ENCODE peak calls at places on chromosomes 13 and 19, in eight cellular contexts. B, Z, O, C, R, L, M and E are unnamed samples.
A peak's percentile ranks its signal among the peaks of the same experiment; 100 is the strongest.

GRCh38 chr13:42216422-42216735 is 55.6 kb upstream of the AKAP11 start:
- DNase-seq in O (no peak), Z (no peak), L (no peak), B (no peak), R (no peak), C (no peak), M (no peak), E (no peak)

GRCh38 chr13:59319276-59319675 is 844.5 kb downstream of the DIAPH3 start:
- DNase-seq in B (no peak), M (no peak), Z (no peak), R (no peak), L (no peak), C (no peak), O (no peak), E (no peak)

GRCh38 chr13:33328691-33329090 is 43.1 kb upstream of the STARD13 start:
- DNase-seq in R (no peak), O (no peak), L (no peak), B (no peak), M (no peak), C (no peak), Z (no peak), E (no peak)

GRCh38 chr19:31037311-31037710 is 311.9 kb downstream of the TSHZ3 start:
- DNase-seq in Z (no peak), M (no peak), C (no peak), R (no peak), O (no peak), L (no peak), B (no peak), E (no peak)

GRCh38 chr19:44258835-44259413 is 762 bp upstream of the ZNF233 start:
- DNase-seq in B (no peak), Z (no peak), O (no peak), L (no peak), M (no peak), R (no peak), C (no peak), E (no peak)

GRCh38 chr19:11446652-11447301 is 11.3 kb downstream of the PRKCSH start:
- DNase-seq in B (no peak), Z (peak; percentile 60), C (no peak), L (peak; percentile 40), R (peak; percentile 17), O (peak; percentile 68), M (peak; percentile 91), E (peak; percentile 56)

GRCh38 chr13:110944121-110944967 is 29.5 kb upstream of the ANKRD10 start:
- DNase-seq in O (peak; percentile 52), R (peak; percentile 69), L (peak; percentile 70), M (no peak), B (no peak), C (no peak), Z (peak; percentile 76), E (peak; percentile 79)

GRCh38 chr19:35712910-35713845 is 4.6 kb upstream of the KMT2B start:
- DNase-seq in R (no peak), C (no peak), Z (no peak), O (no peak), M (no peak), B (no peak), L (no peak), E (no peak)

GRCh38 chr19:48674216-48674809 is 1.5 kb upstream of the NTN5 start:
- DNase-seq in L (no peak), C (no peak), R (no peak), Z (no peak), O (peak; percentile 69), M (no peak), B (no peak), E (no peak)

GRCh38 chr13:112113851-112114250 is 46.9 kb downstream of the SOX1 start:
- DNase-seq in Z (no peak), C (no peak), R (no peak), B (no peak), M (no peak), L (no peak), O (no peak), E (no peak)

GRCh38 chr19:45766293-45766918 is 2.6 kb downstream of the SIX5 start:
- DNase-seq in L (peak; percentile 86), B (no peak), O (no peak), C (no peak), Z (no peak), R (no peak), M (no peak), E (no peak)

GRCh38 chr13:67515895-67516294 is 285.8 kb upstream of the PCDH9 start:
- DNase-seq in C (no peak), R (peak; percentile 0), L (no peak), M (no peak), B (no peak), Z (no peak), O (no peak), E (peak; percentile 77)

GRCh38 chr13:38024431-38024830 is 154.9 kb upstream of the TRPC4 start:
- DNase-seq in B (no peak), C (no peak), Z (peak; percentile 54), O (no peak), L (no peak), M (no peak), R (no peak), E (peak; percentile 53)

GRCh38 chr13:39859898-39860297 is 204.4 kb downstream of the COG6 start:
- DNase-seq in R (no peak), M (no peak), L (no peak), O (no peak), Z (no peak), B (no peak), C (no peak), E (no peak)

GRCh38 chr19:40923934-40924391 is 41.9 kb upstream of the CYP2A7 start:
- DNase-seq in L (peak; percentile 39), C (no peak), M (no peak), Z (no peak), O (no peak), B (no peak), R (no peak), E (no peak)

GRCh38 chr13:29573190-29573589 is 22.3 kb downstream of the SLC7A1 start:
- DNase-seq in B (no peak), O (no peak), C (no peak), M (peak; percentile 25), Z (peak; percentile 60), R (peak; percentile 55), L (peak; percentile 66), E (no peak)

GRCh38 chr13:24214528-24214927 is 54.0 kb downstream of the SPATA13 start:
- DNase-seq in C (no peak), M (no peak), L (no peak), Z (no peak), B (no peak), O (no peak), R (no peak), E (no peak)

GRCh38 chr19:34067861-34068271 is 104.4 kb upstream of the LSM14A start:
- DNase-seq in L (peak; percentile 21), O (no peak), B (no peak), C (no peak), Z (peak; percentile 53), M (no peak), R (no peak), E (no peak)

GRCh38 chr13:108734676-108735075 is 105.3 kb downstream of the MYO16 start:
- DNase-seq in L (no peak), O (peak; percentile 30), Z (no peak), R (no peak), C (no peak), M (no peak), B (no peak), E (no peak)

GRCh38 chr13:31611214-31611613 is 128.1 kb upstream of the RXFP2 start:
- DNase-seq in C (no peak), O (no peak), Z (no peak), M (no peak), L (no peak), R (no peak), B (no peak), E (no peak)

GRCh38 chr13:64912141-64912540 is 2318.0 kb downstream of the PCDH9 start:
- DNase-seq in M (no peak), B (no peak), Z (peak; percentile 58), O (no peak), R (peak; percentile 74), C (no peak), L (no peak), E (peak; percentile 42)

GRCh38 chr13:37715606-37716015 is 117.0 kb upstream of the POSTN start:
- DNase-seq in C (no peak), M (no peak), B (no peak), O (no peak), Z (peak; percentile 48), R (peak; percentile 92), L (no peak), E (peak; percentile 9)